ENCODE peak calls at places on chromosomes 2 and 18, in four cellular contexts. One of them, this sample, is unnamed.
A peak's percentile ranks its signal among the peaks of the same experiment; 100 is the strongest.

GRCh38 chr18:40695526-40695925 is 1259.5 kb upstream of the PIK3C3 start:
- DNase-seq in tibial artery: no peak
- DNase-seq in GM23248: no peak
- DNase-seq in testis: no peak
- DNase-seq in this sample: no peak

GRCh38 chr2:199910338-199911051 is 598 bp upstream of the C2orf69 start:
- DNase-seq in GM23248: no peak
- DNase-seq in testis: no peak
- DNase-seq in tibial artery: no peak
- DNase-seq in this sample: no peak

GRCh38 chr2:134774074-134774742 is 55.4 kb upstream of the TMEM163 start:
- DNase-seq in tibial artery: no peak
- DNase-seq in GM23248: no peak
- DNase-seq in testis: no peak
- DNase-seq in this sample: no peak

GRCh38 chr2:26465981-26466471 is 11.9 kb downstream of the OTOF start:
- DNase-seq in testis: no peak
- DNase-seq in tibial artery: no peak
- DNase-seq in GM23248: no peak
- DNase-seq in this sample: no peak

GRCh38 chr2:181275643-181276070 is 181.5 kb upstream of the ITGA4 start:
- DNase-seq in tibial artery: no peak
- DNase-seq in testis: no peak
- DNase-seq in GM23248: no peak
- DNase-seq in this sample: no peak

GRCh38 chr2:208265371-208265806 is 666 bp upstream of the PIKFYVE start:
- DNase-seq in tibial artery: no peak
- DNase-seq in GM23248: peak; percentile 72
- DNase-seq in testis: peak; percentile 32
- DNase-seq in this sample: no peak

GRCh38 chr2:147149589-147150245 is 695.1 kb upstream of the ACVR2A start:
- DNase-seq in tibial artery: no peak
- DNase-seq in GM23248: peak; percentile 93
- DNase-seq in testis: no peak
- DNase-seq in this sample: peak; percentile 11

GRCh38 chr2:45720210-45720609 is 68.7 kb downstream of the PRKCE start:
- DNase-seq in GM23248: no peak
- DNase-seq in testis: no peak
- DNase-seq in tibial artery: no peak
- DNase-seq in this sample: no peak

GRCh38 chr2:73285162-73285739 is 973 bp upstream of the FBXO41 start:
- DNase-seq in tibial artery: no peak
- DNase-seq in testis: no peak
- DNase-seq in GM23248: no peak
- DNase-seq in this sample: peak; percentile 50

GRCh38 chr18:8839285-8839684 is 133.9 kb downstream of the MTCL1 start:
- DNase-seq in GM23248: no peak
- DNase-seq in tibial artery: no peak
- DNase-seq in testis: no peak
- DNase-seq in this sample: peak; percentile 75

GRCh38 chr18:55380574-55380973 is 207.4 kb downstream of the TCF4 start:
- DNase-seq in tibial artery: no peak
- DNase-seq in GM23248: peak; percentile 53
- DNase-seq in testis: no peak
- DNase-seq in this sample: no peak

GRCh38 chr18:40249390-40250080 is 1705.5 kb upstream of the PIK3C3 start:
- DNase-seq in GM23248: no peak
- DNase-seq in testis: no peak
- DNase-seq in tibial artery: no peak
- DNase-seq in this sample: no peak

GRCh38 chr18:31217455-31217854 is 54.8 kb upstream of the DSC1 start:
- DNase-seq in tibial artery: no peak
- DNase-seq in testis: no peak
- DNase-seq in GM23248: no peak
- DNase-seq in this sample: no peak

DNA sequence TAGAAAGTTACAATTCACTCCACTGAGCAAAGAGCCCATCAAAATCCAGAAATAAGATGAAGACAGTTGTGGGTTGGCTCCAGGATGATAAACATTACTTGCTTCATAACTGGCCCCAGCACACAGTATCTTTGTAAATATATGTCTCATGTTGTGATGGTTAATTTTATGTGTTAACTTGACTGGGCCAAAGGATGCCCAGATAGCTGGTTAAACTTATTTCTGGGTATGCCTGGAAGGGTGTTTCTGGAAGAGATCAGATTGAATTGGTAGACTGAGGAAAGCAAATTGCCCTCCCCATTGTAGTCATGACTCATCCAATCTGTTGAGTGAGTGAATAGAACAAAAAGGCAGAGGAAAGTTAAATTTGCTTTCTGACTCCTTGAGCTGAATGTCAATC is 373.8 kb downstream of the LNPK start:
- DNase-seq in tibial artery: no peak
- DNase-seq in testis: no peak
- DNase-seq in GM23248: no peak
- DNase-seq in this sample: no peak
- H3K4me1 ChIP-seq in tibial artery: no peaks in the 10 kb centered on the region
- H3K4me1 ChIP-seq in testis: no peaks in the 10 kb centered on the region
- H3K4me1 ChIP-seq in GM23248: no peaks in the 10 kb centered on the region
- H3K4me1 ChIP-seq in this sample: no peaks in the 10 kb centered on the region

DNA sequence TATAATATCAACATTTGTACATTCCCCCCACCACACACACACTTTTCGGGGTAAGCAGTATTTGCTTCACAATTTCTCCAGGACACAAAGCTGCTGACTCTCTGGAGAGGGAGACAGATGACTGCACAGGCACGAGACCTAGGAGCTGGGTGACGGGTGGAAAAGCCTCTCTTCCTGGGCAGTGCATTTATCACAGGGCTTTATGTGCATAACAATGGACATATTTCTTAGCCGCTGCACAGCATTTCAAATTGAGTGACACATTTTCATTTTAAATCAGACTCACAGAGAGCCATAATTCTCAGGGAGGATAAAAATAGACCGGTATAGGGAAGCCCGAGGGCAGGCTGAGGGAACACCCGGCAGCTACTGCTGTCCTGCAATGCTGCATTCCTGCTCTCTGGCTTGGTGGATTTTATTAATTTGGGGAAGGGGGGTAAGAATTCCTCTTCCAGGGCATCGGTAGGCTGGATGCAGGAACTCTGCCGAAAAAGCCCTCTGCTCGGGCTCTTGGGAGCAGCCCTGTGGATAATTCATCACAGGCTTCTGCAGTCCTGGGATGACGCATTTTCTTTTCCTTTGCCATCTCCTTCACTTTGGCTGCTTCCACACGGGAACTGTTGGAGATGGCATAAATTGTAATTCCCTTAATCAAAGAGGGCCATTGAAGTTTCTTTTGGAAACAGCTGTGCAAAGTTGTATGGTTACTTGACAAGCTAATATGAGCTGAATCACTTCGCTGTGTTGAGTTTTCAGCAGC is 108.1 kb upstream of the ACAA2 start:
- DNase-seq in tibial artery: no peak
- DNase-seq in GM23248: peak; percentile 33
- DNase-seq in testis: no peak
- DNase-seq in this sample: no peak
- H3K27ac ChIP-seq in tibial artery: no peak overlapping the region
- H3K27ac ChIP-seq in GM23248: no peak overlapping the region
- H3K27ac ChIP-seq in testis: no peak overlapping the region
- H3K27ac ChIP-seq in this sample: no peak overlapping the region

GRCh38 chr2:167826906-167827305 is 420.5 kb downstream of the STK39 start:
- DNase-seq in GM23248: no peak
- DNase-seq in testis: no peak
- DNase-seq in tibial artery: no peak
- DNase-seq in this sample: no peak

GRCh38 chr2:167827352-167828097 is 419.9 kb downstream of the STK39 start:
- DNase-seq in tibial artery: no peak
- DNase-seq in GM23248: no peak
- DNase-seq in testis: no peak
- DNase-seq in this sample: no peak

GRCh38 chr2:167833294-167833693 is 414.1 kb downstream of the STK39 start:
- DNase-seq in tibial artery: no peak
- DNase-seq in GM23248: no peak
- DNase-seq in testis: no peak
- DNase-seq in this sample: no peak

DNA sequence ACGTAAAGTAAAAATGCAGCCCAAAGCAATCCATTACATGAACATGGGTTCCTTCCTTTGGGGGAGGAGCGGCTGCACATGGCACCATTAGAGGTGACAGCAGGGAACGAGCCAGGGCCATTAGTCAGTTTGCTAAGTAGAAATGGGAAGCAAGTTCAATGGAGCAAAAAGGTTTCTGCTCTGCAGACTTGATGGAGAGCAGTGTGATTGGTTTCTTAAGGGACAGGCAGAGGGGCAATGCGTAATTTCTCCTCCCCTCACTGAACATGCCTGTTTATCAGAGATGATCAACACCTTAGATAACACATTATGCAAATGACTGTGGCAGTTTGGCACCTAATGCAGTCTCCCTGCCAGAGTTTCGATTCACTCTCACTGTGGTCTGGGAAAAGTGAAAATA is 414.6 kb downstream of the STK39 start:
- DNase-seq in testis: no peak
- DNase-seq in tibial artery: no peak
- DNase-seq in GM23248: no peak
- DNase-seq in this sample: no peak
- H3K9me3 ChIP-seq in testis: no peaks in the 10 kb centered on the region
- H3K9me3 ChIP-seq in tibial artery: no peaks in the 10 kb centered on the region
- H3K9me3 ChIP-seq in GM23248: no peaks in the 10 kb centered on the region
- H3K9me3 ChIP-seq in this sample: no peaks in the 10 kb centered on the region

DNA sequence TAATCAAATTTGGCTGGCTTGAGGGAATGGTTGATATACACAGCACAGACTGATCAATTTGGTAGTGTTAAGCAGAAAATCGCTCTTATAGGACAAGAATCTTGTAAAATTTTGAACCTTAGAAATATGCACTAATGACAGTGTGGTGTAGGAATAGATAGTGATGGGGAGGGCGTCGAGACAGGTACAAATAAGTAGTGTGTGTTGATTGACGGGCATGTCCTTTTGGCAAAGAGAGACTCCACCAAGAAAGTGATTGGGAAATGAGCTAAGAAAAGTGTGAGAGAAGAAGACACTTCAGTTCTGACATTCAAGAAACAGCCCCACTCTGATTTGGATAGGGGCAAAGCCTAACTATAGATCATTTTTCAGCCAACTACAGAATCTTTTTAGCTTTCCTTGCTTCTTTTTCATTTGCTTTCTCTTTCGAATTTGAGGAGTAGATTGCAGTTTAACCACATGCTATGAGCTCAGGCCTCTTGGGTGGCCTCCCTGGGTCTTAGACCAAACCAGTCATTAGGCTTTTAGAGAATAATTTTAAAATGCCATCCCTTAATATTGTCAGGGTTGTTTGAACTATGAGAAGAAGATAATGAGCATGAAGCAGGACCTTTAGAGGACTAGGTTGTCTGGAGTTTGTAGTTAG is 127.1 kb downstream of the CERS6 start:
- DNase-seq in GM23248: peak; percentile 68
- DNase-seq in testis: no peak
- DNase-seq in tibial artery: no peak
- DNase-seq in this sample: no peak
- H3K4me1 ChIP-seq in GM23248: peaks cover 25% of the 10 kb centered on the region
- H3K4me1 ChIP-seq in testis: peaks cover 7% of the 10 kb centered on the region
- H3K4me1 ChIP-seq in tibial artery: peaks cover 15% of the 10 kb centered on the region
- H3K4me1 ChIP-seq in this sample: peaks cover 2% of the 10 kb centered on the region

DNA sequence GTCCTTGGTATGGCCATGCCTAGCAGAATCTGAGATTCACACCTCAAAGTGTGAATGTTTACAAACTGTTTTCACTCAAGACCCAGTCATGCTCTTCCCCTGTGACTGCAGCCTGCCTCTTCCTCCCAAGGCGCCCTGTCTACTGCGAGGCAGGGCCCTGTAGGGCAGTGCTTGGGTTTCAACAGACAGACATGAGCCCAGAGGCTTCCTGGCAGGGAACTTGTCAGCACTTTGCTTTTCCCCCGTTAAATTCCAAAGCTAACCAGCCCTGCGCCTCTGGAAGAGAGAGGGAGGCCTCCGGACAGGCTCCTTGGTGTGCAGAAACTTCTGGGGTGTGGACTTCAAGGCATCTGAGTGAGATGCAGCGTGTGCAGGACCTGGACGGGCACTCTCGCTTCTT is 8.6 kb upstream of the ZNF516 start:
- DNase-seq in testis: no peak
- DNase-seq in tibial artery: no peak
- DNase-seq in GM23248: no peak
- DNase-seq in this sample: peak; percentile 50
- H3K27ac ChIP-seq in testis: no peak overlapping the region
- H3K27ac ChIP-seq in tibial artery: no peak overlapping the region
- H3K27ac ChIP-seq in GM23248: no peak overlapping the region
- H3K27ac ChIP-seq in this sample: no peak overlapping the region

GRCh38 chr18:79914614-79915160 is 36.8 kb downstream of the SLC66A2 start:
- DNase-seq in testis: peak; percentile 9
- DNase-seq in GM23248: no peak
- DNase-seq in tibial artery: no peak
- DNase-seq in this sample: no peak
- H3K9me3 ChIP-seq in testis: no peaks in the 10 kb centered on the region
- H3K9me3 ChIP-seq in GM23248: no peaks in the 10 kb centered on the region
- H3K9me3 ChIP-seq in tibial artery: no peaks in the 10 kb centered on the region
- H3K9me3 ChIP-seq in this sample: no peaks in the 10 kb centered on the region

GRCh38 chr2:225112362-225113111 is 70.3 kb upstream of the DOCK10 start:
- DNase-seq in tibial artery: no peak
- DNase-seq in testis: no peak
- DNase-seq in GM23248: no peak
- DNase-seq in this sample: no peak

GRCh38 chr2:225114924-225115323 is 72.7 kb upstream of the DOCK10 start:
- DNase-seq in GM23248: no peak
- DNase-seq in tibial artery: no peak
- DNase-seq in testis: no peak
- DNase-seq in this sample: no peak

GRCh38 chr2:225113356-225114015 is 71.2 kb upstream of the DOCK10 start:
- DNase-seq in tibial artery: no peak
- DNase-seq in testis: no peak
- DNase-seq in GM23248: peak; percentile 28
- DNase-seq in this sample: no peak

GRCh38 chr2:225120175-225120574 is 77.9 kb upstream of the DOCK10 start:
- DNase-seq in GM23248: peak; percentile 84
- DNase-seq in tibial artery: no peak
- DNase-seq in testis: no peak
- DNase-seq in this sample: no peak

DNA sequence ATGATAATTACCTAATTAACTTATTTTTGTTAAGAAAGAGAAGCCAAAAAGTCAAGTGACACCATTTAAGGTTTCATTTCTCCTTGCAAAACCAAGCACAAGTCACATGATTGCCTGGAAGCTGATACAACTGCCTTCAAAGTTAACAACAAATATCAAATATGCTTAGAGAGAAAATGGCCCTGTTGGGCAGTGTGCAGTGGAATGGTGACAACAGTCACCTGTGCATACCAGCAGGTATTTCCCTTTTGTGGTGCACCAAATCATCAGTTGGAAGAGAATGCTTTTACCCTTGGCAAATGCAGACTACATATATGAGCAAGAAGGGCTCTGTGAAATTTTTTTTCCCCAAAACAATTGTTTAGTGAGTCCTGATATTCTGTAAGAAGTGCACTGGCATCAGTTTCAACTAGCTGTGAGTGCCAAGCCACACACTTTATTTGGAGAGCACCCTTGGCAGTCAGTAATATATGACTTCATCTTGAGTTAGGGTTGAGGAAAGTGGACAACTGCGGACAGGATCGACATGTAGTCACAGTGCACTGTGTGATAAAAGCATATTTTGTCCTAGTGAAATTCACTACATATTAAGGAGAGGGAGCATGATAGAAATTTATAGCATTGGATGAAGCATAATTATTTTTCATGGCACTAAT is 74.9 kb upstream of the DOCK10 start:
- DNase-seq in tibial artery: no peak
- DNase-seq in testis: no peak
- DNase-seq in GM23248: peak; percentile 71
- DNase-seq in this sample: no peak
- H3K4me1 ChIP-seq in tibial artery: peaks cover 12% of the 10 kb centered on the region
- H3K4me1 ChIP-seq in testis: no peaks in the 10 kb centered on the region
- H3K4me1 ChIP-seq in GM23248: peaks cover 50% of the 10 kb centered on the region
- H3K4me1 ChIP-seq in this sample: no peaks in the 10 kb centered on the region

This sample was measured in right cardiac atrium.